ENCODE peak calls at places on chromosomes 13 and 19, in ten cellular contexts. M is left cardiac atrium; G is effector memory CD8-positive, alpha-beta T cell; Z is activated naive CD4-positive, alpha-beta T cell treated with anti-CD3 and anti-CD28 coated beads, Interleukin-2, amount 50 U/mL, for 72 hours; H is activated CD4-positive, alpha-beta T cell treated with anti-CD3 and anti-CD28 coated beads for 36 hours; Q is naive B cell; E is pancreas; I is GM12878; X is naive thymus-derived CD4-positive, alpha-beta T cell; T is right cardiac atrium. L is an unnamed sample.

GRCh38 chr19:4891066-4891465 is 11.6 kb downstream of the ARRDC5 start:
- ATAC-seq in T (peak), E (no peak), M (peak), I (no peak), Q (no peak), X (no peak), H (no peak), Z (no peak), G (no peak), L (no peak)

GRCh38 chr19:43739419-43739818 is 15.3 kb downstream of the SMG9 start:
- ATAC-seq in I (no peak), H (no peak), T (no peak), M (no peak), Z (no peak), G (no peak), Q (no peak), E (no peak), X (no peak), L (no peak)

GRCh38 chr13:29503041-29503837 is 92.2 kb downstream of the SLC7A1 start:
- ATAC-seq in E (no peak), H (no peak), T (no peak), M (no peak), G (no peak), Q (no peak), I (no peak), X (no peak), Z (no peak), L (no peak)

GRCh38 chr19:30865481-30865880 is 483.8 kb downstream of the TSHZ3 start:
- ATAC-seq in T (no peak), E (no peak), H (no peak), G (no peak), Q (no peak), M (no peak), I (no peak), Z (no peak), X (no peak), L (no peak)

GRCh38 chr19:8641908-8642547 is 11.6 kb downstream of the NFILZ start:
- ATAC-seq in M (no peak), Z (peak), H (peak), E (peak), X (peak), I (no peak), T (no peak), G (peak), Q (peak), L (no peak)

GRCh38 chr19:47158367-47158791 is 27.7 kb downstream of the SAE1 start:
- ATAC-seq in M (peak), Z (no peak), G (no peak), X (no peak), H (no peak), I (no peak), T (peak), E (no peak), Q (no peak), L (no peak)

GRCh38 chr13:111616203-111616602 is 295.8 kb downstream of the TEX29 start:
- ATAC-seq in M (no peak), G (no peak), Z (no peak), H (no peak), X (no peak), E (no peak), T (no peak), I (no peak), Q (no peak), L (no peak)

GRCh38 chr13:113734099-113734825 is 24.8 kb upstream of the TMEM255B start:
- ATAC-seq in Z (no peak), G (no peak), I (no peak), E (no peak), T (no peak), Q (no peak), X (no peak), M (no peak), H (no peak), L (no peak)

GRCh38 chr13:21282065-21282464 is 105.6 kb downstream of the MRPL57 start:
- ATAC-seq in T (no peak), H (no peak), Q (no peak), Z (no peak), M (no peak), E (no peak), X (no peak), G (no peak), I (no peak), L (no peak)

GRCh38 chr13:45362939-45363338 is 22.0 kb upstream of the TPT1 start:
- ATAC-seq in T (no peak), I (peak), G (no peak), M (no peak), H (no peak), X (no peak), Z (no peak), Q (no peak), E (no peak), L (no peak)

GRCh38 chr19:13151605-13152355 is 1.6 kb downstream of the IER2 start:
- ATAC-seq in Z (peak), G (peak), Q (peak), H (peak), I (peak), M (peak), E (peak), T (peak), X (peak), L (peak)

GRCh38 chr19:47749326-47749725 is 4.0 kb downstream of the NOP53 start:
- ATAC-seq in I (peak), H (no peak), X (no peak), T (no peak), Q (peak), M (no peak), E (no peak), G (no peak), Z (peak), L (no peak)

GRCh38 chr19:33906578-33907335 is 110.1 kb downstream of the KCTD15 start:
- ATAC-seq in G (no peak), T (peak), M (peak), Z (peak), E (peak), H (no peak), Q (no peak), I (no peak), X (no peak), L (no peak)

GRCh38 chr19:5966215-5966614 is 11.7 kb downstream of the RANBP3 start:
- ATAC-seq in T (peak), Q (no peak), X (no peak), I (no peak), G (no peak), E (no peak), Z (no peak), H (no peak), M (peak), L (no peak)

GRCh38 chr13:99237981-99238662 is 20.1 kb downstream of the GPR18 start:
- ATAC-seq in I (peak), Z (peak), X (peak), M (no peak), Q (peak), T (no peak), G (peak), H (peak), E (no peak), L (peak)